ENCODE peak calls at places on chromosomes 13 and 19, in seven cellular contexts. One of them, this sample, is unnamed.

GRCh38 chr19:14333101-14333871 is 48.0 kb upstream of the ADGRE5 start:
- DNase-seq in stimulated activated CD4-positive, alpha-beta T cell treated with anti-CD3 and anti-CD28 coated beads, Interleukin-12 subunit alpha, Interleukin-12 subunit beta, amount 100 ng/mL, for 48 hours: no peak
- DNase-seq in tibial artery: no peak
- DNase-seq in heart right ventricle: peak
- DNase-seq in cardiac fibroblast: peak
- DNase-seq in GM12878: no peak
- DNase-seq in fibroblast of pulmonary artery: peak
- DNase-seq in this sample: peak

GRCh38 chr19:29858000-29858596 is 46.3 kb downstream of the CCNE1 start:
- DNase-seq in stimulated activated CD4-positive, alpha-beta T cell treated with anti-CD3 and anti-CD28 coated beads, Interleukin-12 subunit alpha, Interleukin-12 subunit beta, amount 100 ng/mL, for 48 hours: no peak
- DNase-seq in tibial artery: no peak
- DNase-seq in heart right ventricle: no peak
- DNase-seq in cardiac fibroblast: no peak
- DNase-seq in GM12878: no peak
- DNase-seq in fibroblast of pulmonary artery: no peak
- DNase-seq in this sample: peak

GRCh38 chr13:114065141-114065925 is 67.1 kb downstream of the RASA3 start:
- DNase-seq in stimulated activated CD4-positive, alpha-beta T cell treated with anti-CD3 and anti-CD28 coated beads, Interleukin-12 subunit alpha, Interleukin-12 subunit beta, amount 100 ng/mL, for 48 hours: peak
- DNase-seq in tibial artery: peak
- DNase-seq in heart right ventricle: peak
- DNase-seq in cardiac fibroblast: peak
- DNase-seq in GM12878: no peak
- DNase-seq in fibroblast of pulmonary artery: peak
- DNase-seq in this sample: peak

GRCh38 chr13:93003531-93003930 is 223.1 kb upstream of the GPC6 start:
- DNase-seq in stimulated activated CD4-positive, alpha-beta T cell treated with anti-CD3 and anti-CD28 coated beads, Interleukin-12 subunit alpha, Interleukin-12 subunit beta, amount 100 ng/mL, for 48 hours: no peak
- DNase-seq in tibial artery: no peak
- DNase-seq in heart right ventricle: no peak
- DNase-seq in cardiac fibroblast: no peak
- DNase-seq in GM12878: no peak
- DNase-seq in fibroblast of pulmonary artery: no peak
- DNase-seq in this sample: no peak

GRCh38 chr13:42394361-42395065 is 122.6 kb downstream of the AKAP11 start:
- DNase-seq in stimulated activated CD4-positive, alpha-beta T cell treated with anti-CD3 and anti-CD28 coated beads, Interleukin-12 subunit alpha, Interleukin-12 subunit beta, amount 100 ng/mL, for 48 hours: no peak
- DNase-seq in tibial artery: no peak
- DNase-seq in heart right ventricle: no peak
- DNase-seq in cardiac fibroblast: no peak
- DNase-seq in GM12878: no peak
- DNase-seq in fibroblast of pulmonary artery: no peak
- DNase-seq in this sample: no peak

GRCh38 chr13:52739468-52740071 is at the start of gene CNMD:
- DNase-seq in stimulated activated CD4-positive, alpha-beta T cell treated with anti-CD3 and anti-CD28 coated beads, Interleukin-12 subunit alpha, Interleukin-12 subunit beta, amount 100 ng/mL, for 48 hours: no peak
- DNase-seq in tibial artery: no peak
- DNase-seq in heart right ventricle: no peak
- DNase-seq in cardiac fibroblast: no peak
- DNase-seq in GM12878: no peak
- DNase-seq in fibroblast of pulmonary artery: no peak
- DNase-seq in this sample: peak

GRCh38 chr13:22936228-22936627 is 244.6 kb upstream of the SGCG start:
- DNase-seq in stimulated activated CD4-positive, alpha-beta T cell treated with anti-CD3 and anti-CD28 coated beads, Interleukin-12 subunit alpha, Interleukin-12 subunit beta, amount 100 ng/mL, for 48 hours: no peak
- DNase-seq in tibial artery: no peak
- DNase-seq in heart right ventricle: no peak
- DNase-seq in cardiac fibroblast: no peak
- DNase-seq in GM12878: no peak
- DNase-seq in fibroblast of pulmonary artery: no peak
- DNase-seq in this sample: no peak

GRCh38 chr13:43805071-43805468 is 18.3 kb upstream of the ENOX1 start:
- DNase-seq in stimulated activated CD4-positive, alpha-beta T cell treated with anti-CD3 and anti-CD28 coated beads, Interleukin-12 subunit alpha, Interleukin-12 subunit beta, amount 100 ng/mL, for 48 hours: peak
- DNase-seq in tibial artery: no peak
- DNase-seq in heart right ventricle: no peak
- DNase-seq in cardiac fibroblast: peak
- DNase-seq in GM12878: no peak
- DNase-seq in fibroblast of pulmonary artery: peak
- DNase-seq in this sample: no peak

GRCh38 chr19:9309974-9310446 is 372 bp upstream of the ZNF699 start:
- DNase-seq in stimulated activated CD4-positive, alpha-beta T cell treated with anti-CD3 and anti-CD28 coated beads, Interleukin-12 subunit alpha, Interleukin-12 subunit beta, amount 100 ng/mL, for 48 hours: no peak
- DNase-seq in tibial artery: peak
- DNase-seq in heart right ventricle: peak
- DNase-seq in cardiac fibroblast: peak
- DNase-seq in GM12878: no peak
- DNase-seq in fibroblast of pulmonary artery: peak
- DNase-seq in this sample: peak

GRCh38 chr19:14061751-14062557 is at the start of gene PALM3:
- DNase-seq in stimulated activated CD4-positive, alpha-beta T cell treated with anti-CD3 and anti-CD28 coated beads, Interleukin-12 subunit alpha, Interleukin-12 subunit beta, amount 100 ng/mL, for 48 hours: no peak
- DNase-seq in tibial artery: no peak
- DNase-seq in heart right ventricle: no peak
- DNase-seq in cardiac fibroblast: no peak
- DNase-seq in GM12878: no peak
- DNase-seq in fibroblast of pulmonary artery: no peak
- DNase-seq in this sample: no peak

GRCh38 chr13:50127017-50127725 is 111.9 kb downstream of the KCNRG start:
- DNase-seq in stimulated activated CD4-positive, alpha-beta T cell treated with anti-CD3 and anti-CD28 coated beads, Interleukin-12 subunit alpha, Interleukin-12 subunit beta, amount 100 ng/mL, for 48 hours: no peak
- DNase-seq in tibial artery: peak
- DNase-seq in heart right ventricle: peak
- DNase-seq in cardiac fibroblast: peak
- DNase-seq in GM12878: no peak
- DNase-seq in fibroblast of pulmonary artery: peak
- DNase-seq in this sample: no peak